ENCODE peak calls at places on chromosomes 7 and 10, in six cellular contexts. R is Right ventricle myocardium inferior; W is activated CD8-positive, alpha-beta T cell treated with anti-CD3 and anti-CD28 coated beads for 36 hours; U is body of pancreas; A is HCT116; I is effector memory CD8-positive, alpha-beta T cell. V is an unnamed sample.

GRCh38 chr10:47035447-47036337 is 124.5 kb downstream of the PTPN20 start:
- ATAC-seq in I (no peak), U (no peak), R (no peak), W (no peak), A (no peak), V (no peak)

GRCh38 chr10:60846173-60846572 is 67.9 kb downstream of the CDK1 start:
- ATAC-seq in W (no peak), A (peak; percentile 52), I (no peak), U (no peak), R (no peak), V (peak; percentile 40)

GRCh38 chr10:7915923-7916322 is 97.6 kb downstream of the TAF3 start:
- ATAC-seq in I (no peak), U (no peak), A (no peak), W (no peak), R (no peak), V (no peak)

GRCh38 chr7:55113760-55114541 is 95.1 kb downstream of the EGFR start:
- ATAC-seq in U (no peak), W (no peak), R (no peak), I (peak; percentile 98), A (no peak), V (no peak)

GRCh38 chr7:151157645-151158329 is 9.7 kb downstream of the GBX1 start:
- ATAC-seq in I (no peak), R (no peak), U (no peak), A (peak; percentile 53), W (no peak), V (no peak)

GRCh38 chr7:43653891-43654504 is 71.1 kb downstream of the STK17A start:
- ATAC-seq in I (no peak), A (no peak), W (no peak), R (no peak), U (no peak), V (no peak)

GRCh38 chr10:100769481-100769880 is 24.1 kb downstream of the PAX2 start:
- ATAC-seq in R (no peak), I (no peak), W (no peak), U (no peak), A (no peak), V (no peak)

GRCh38 chr10:122127943-122128342 is 139.0 kb downstream of the TACC2 start:
- ATAC-seq in R (peak; percentile 53), W (no peak), U (no peak), I (no peak), A (no peak), V (peak; percentile 40)

GRCh38 chr7:98423043-98423442 is 22.2 kb upstream of the BAIAP2L1 start:
- ATAC-seq in R (no peak), U (no peak), I (no peak), W (no peak), A (no peak), V (no peak)

GRCh38 chr10:74227697-74228424 is 76.8 kb downstream of the ADK start:
- ATAC-seq in W (peak; percentile 15), I (peak; percentile 81), A (no peak), U (no peak), R (no peak), V (no peak)

GRCh38 chr7:145665499-145666258 is 450.9 kb upstream of the CNTNAP2 start:
- ATAC-seq in U (no peak), I (no peak), R (peak; percentile 97), W (no peak), A (no peak), V (peak; percentile 22)

GRCh38 chr7:66118603-66119002 is 4.0 kb downstream of the CRCP start:
- ATAC-seq in W (no peak), R (no peak), I (no peak), A (no peak), U (no peak), V (no peak)

GRCh38 chr10:87670591-87670990 is 10.9 kb downstream of the PAPSS2 start:
- ATAC-seq in W (peak; percentile 68), I (no peak), R (no peak), U (no peak), A (no peak), V (no peak)

GRCh38 chr7:64799-65430 is 127.5 kb upstream of the FAM20C start:
- ATAC-seq in W (no peak), A (no peak), I (no peak), U (no peak), R (peak; percentile 49), V (peak; percentile 26)

GRCh38 chr7:18558910-18559309 is 63.4 kb downstream of the HDAC9 start:
- ATAC-seq in R (no peak), W (no peak), A (no peak), U (no peak), I (no peak), V (no peak)

GRCh38 chr10:103277713-103278299 is 868 bp downstream of the INA start:
- ATAC-seq in R (no peak), U (no peak), I (no peak), A (no peak), W (no peak), V (no peak)

GRCh38 chr7:150374026-150374425 is 5.1 kb upstream of the ZNF775 start:
- ATAC-seq in R (no peak), U (no peak), W (no peak), A (no peak), I (no peak), V (no peak)

GRCh38 chr10:61543831-61544230 is 90.7 kb upstream of the TMEM26 start:
- ATAC-seq in W (no peak), I (no peak), U (no peak), A (no peak), R (no peak), V (no peak)

GRCh38 chr7:1693419-1693990 is 23.4 kb downstream of the ELFN1 start:
- ATAC-seq in W (no peak), U (no peak), A (peak; percentile 33), R (no peak), I (no peak), V (no peak)

GRCh38 chr7:84271550-84271949 is 77.0 kb upstream of the SEMA3A start:
- ATAC-seq in U (no peak), R (no peak), A (no peak), W (no peak), I (no peak), V (no peak)

GRCh38 chr10:101875068-101875688 is 31.6 kb upstream of the KCNIP2 start:
- ATAC-seq in W (no peak), A (no peak), R (no peak), U (no peak), I (peak; percentile 29), V (no peak)

GRCh38 chr10:75466886-75467285 is 35.5 kb downstream of the LRMDA start:
- ATAC-seq in W (no peak), A (no peak), I (no peak), U (no peak), R (no peak), V (no peak)

GRCh38 chr10:29648114-29648982 is 13.6 kb upstream of the SVIL start:
- ATAC-seq in R (no peak), A (peak; percentile 38), W (peak; percentile 73), U (no peak), I (peak; percentile 48), V (no peak)

GRCh38 chr10:61904711-61905445 is 3.4 kb downstream of the ARID5B start:
- ATAC-seq in U (no peak), A (peak; percentile 26), W (peak; percentile 42), R (no peak), I (no peak), V (no peak)

GRCh38 chr10:57807906-57808305 is 459.8 kb downstream of the IPMK start:
- ATAC-seq in A (no peak), R (no peak), W (no peak), I (no peak), U (no peak), V (no peak)

GRCh38 chr10:77202857-77203256 is 434.8 kb downstream of the KCNMA1 start:
- ATAC-seq in U (no peak), A (no peak), W (no peak), R (no peak), I (no peak), V (no peak)

GRCh38 chr7:452230-452751 is 67.4 kb downstream of the PDGFA start:
- ATAC-seq in A (no peak), U (peak; percentile 18), W (no peak), R (no peak), I (no peak), V (no peak)

GRCh38 chr7:16668049-16668858 is 22.3 kb downstream of the BZW2 start:
- ATAC-seq in R (peak; percentile 89), A (peak; percentile 92), U (peak; percentile 87), I (no peak), W (no peak), V (peak; percentile 92)

GRCh38 chr7:94594882-94595281 is 61.1 kb downstream of the SGCE start:
- ATAC-seq in U (peak; percentile 85), I (no peak), A (no peak), R (no peak), W (no peak), V (no peak)

GRCh38 chr7:16667355-16667754 is 21.4 kb downstream of the BZW2 start:
- ATAC-seq in I (no peak), W (no peak), R (no peak), A (no peak), U (no peak), V (no peak)

GRCh38 chr10:65010845-65011244 is 1489.6 kb downstream of the REEP3 start:
- ATAC-seq in I (no peak), A (no peak), R (no peak), W (no peak), U (no peak), V (no peak)

GRCh38 chr7:130985361-130985760 is 251.4 kb upstream of the KLF14 start:
- ATAC-seq in A (no peak), R (no peak), W (peak; percentile 56), I (no peak), U (no peak), V (no peak)

GRCh38 chr10:86291616-86292340 is 74.8 kb downstream of the GRID1 start:
- ATAC-seq in W (no peak), U (no peak), A (peak; percentile 53), I (no peak), R (no peak), V (no peak)

GRCh38 chr7:92205987-92206386 is 27.0 kb upstream of the LRRD1 start:
- ATAC-seq in R (no peak), U (no peak), W (no peak), I (no peak), A (peak; percentile 47), V (no peak)

GRCh38 chr7:93365341-93365740 is 133.2 kb downstream of the VPS50 start:
- ATAC-seq in W (no peak), R (no peak), I (no peak), A (no peak), U (no peak), V (no peak)

GRCh38 chr10:71893920-71894319 is 42.9 kb upstream of the PSAP start:
- ATAC-seq in A (no peak), U (no peak), R (no peak), W (no peak), I (no peak), V (no peak)